ENCODE peak calls at places on chromosome 18, in seven cellular contexts. C is stomach, Q is adrenal gland, G is uterus, H is cardiac muscle cell, M is pancreas, D is WERI-Rb-1. N is an unnamed sample.
A peak's percentile ranks its signal among the peaks of the same experiment; 100 is the strongest.

GRCh38 chr18:56257215-56257614 is 381.2 kb downstream of the TXNL1 start:
- DNase-seq in G (no peak), Q (no peak), H (peak; percentile 72), M (no peak), C (no peak), D (no peak), N (no peak)

GRCh38 chr18:37684590-37684989 is 119.0 kb upstream of the CELF4 start:
- DNase-seq in D (no peak), G (no peak), M (no peak), H (no peak), Q (no peak), C (no peak), N (no peak)

GRCh38 chr18:62881509-62882016 is 166.2 kb downstream of the PHLPP1 start:
- DNase-seq in D (no peak), G (no peak), Q (peak; percentile 33), H (peak; percentile 93), C (no peak), M (no peak), N (no peak)

GRCh38 chr18:48441405-48441881 is 32.3 kb upstream of the ZBTB7C start:
- DNase-seq in Q (no peak), D (peak; percentile 36), G (peak; percentile 62), M (no peak), H (peak; percentile 44), C (no peak), N (peak; percentile 49)

GRCh38 chr18:78984941-78985784 is 5.5 kb downstream of the SALL3 start:
- DNase-seq in C (no peak), M (no peak), D (peak; percentile 90), Q (peak; percentile 48), G (no peak), H (peak; percentile 51), N (no peak)

GRCh38 chr18:25042641-25043051 is 309.3 kb downstream of the ZNF521 start:
- DNase-seq in Q (peak; percentile 34), C (no peak), M (no peak), D (no peak), H (peak; percentile 5), G (no peak), N (no peak)

GRCh38 chr18:35862115-35862640 is 110.3 kb upstream of the RMP24 start:
- DNase-seq in G (no peak), H (peak; percentile 3), C (no peak), M (no peak), D (no peak), Q (no peak), N (no peak)

GRCh38 chr18:43665239-43665788 is 388.0 kb upstream of the SYT4 start:
- DNase-seq in C (no peak), D (no peak), H (peak; percentile 80), M (no peak), G (no peak), Q (no peak), N (no peak)

GRCh38 chr18:25941556-25941955 is 148.9 kb downstream of the SS18 start:
- DNase-seq in Q (no peak), G (no peak), D (no peak), H (no peak), C (no peak), M (no peak), N (no peak)

GRCh38 chr18:62717850-62718229 is 2.5 kb downstream of the PHLPP1 start:
- DNase-seq in D (no peak), Q (no peak), M (no peak), H (peak; percentile 38), G (no peak), C (no peak), N (no peak)

GRCh38 chr18:564708-565561 is 15.2 kb upstream of the CETN1 start:
- DNase-seq in D (no peak), C (no peak), M (no peak), H (peak; percentile 55), Q (peak; percentile 3), G (no peak), N (no peak)

GRCh38 chr18:48797841-48798255 is 152.9 kb downstream of the SMAD7 start:
- DNase-seq in D (peak; percentile 49), H (no peak), G (peak; percentile 12), C (no peak), M (no peak), Q (no peak), N (peak; percentile 89)

GRCh38 chr18:8389391-8390340 is 219.6 kb upstream of the RAB12 start:
- DNase-seq in M (peak; percentile 73), G (peak; percentile 56), H (peak; percentile 84), D (peak; percentile 90), Q (peak; percentile 76), C (peak; percentile 78), N (no peak)

GRCh38 chr18:73316513-73316912 is 448.7 kb upstream of the NETO1 start:
- DNase-seq in Q (no peak), D (no peak), H (no peak), M (no peak), G (no peak), C (no peak), N (no peak)

GRCh38 chr18:53380063-53380639 is 844.3 kb downstream of the MBD2 start:
- DNase-seq in Q (no peak), H (peak; percentile 54), C (no peak), G (no peak), D (no peak), M (no peak), N (no peak)

GRCh38 chr18:25329783-25330182 is 22.2 kb downstream of the ZNF521 start:
- DNase-seq in G (no peak), D (no peak), Q (no peak), M (no peak), C (no peak), H (no peak), N (no peak)

GRCh38 chr18:70190529-70190928 is 15.0 kb downstream of the RTTN start:
- DNase-seq in C (no peak), Q (no peak), M (no peak), H (peak; percentile 21), D (no peak), G (no peak), N (no peak)

DNA sequence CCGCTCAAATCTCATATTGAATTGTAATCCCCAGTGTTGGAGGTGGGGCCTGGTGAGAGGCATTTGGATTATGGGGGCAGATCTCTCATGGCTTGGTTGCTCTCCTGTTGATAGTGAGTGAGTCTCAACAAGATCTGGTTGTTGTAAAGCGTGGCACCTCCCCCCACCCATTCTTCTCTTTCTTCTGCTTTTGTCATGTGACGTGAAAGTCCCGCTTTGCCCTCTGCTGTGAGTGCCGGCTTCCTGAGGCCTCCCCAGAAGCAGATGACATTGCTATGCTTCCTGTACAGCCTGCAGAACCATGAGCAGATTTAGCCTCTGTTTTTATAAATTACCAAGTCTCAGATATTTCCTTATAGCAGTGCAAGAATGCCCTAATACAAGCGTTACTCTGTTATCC is 673.8 kb downstream of the ADCYAP1 start:
- DNase-seq in G (no peak), H (no peak), Q (peak; percentile 30), D (no peak), C (no peak), M (no peak), N (no peak)
- H3K27ac ChIP-seq in G (no peak overlapping the region), H (no peak overlapping the region), Q (no peak overlapping the region), D (no peak overlapping the region), C (no peak overlapping the region), M (no peak overlapping the region), N (no peak overlapping the region)

DNA sequence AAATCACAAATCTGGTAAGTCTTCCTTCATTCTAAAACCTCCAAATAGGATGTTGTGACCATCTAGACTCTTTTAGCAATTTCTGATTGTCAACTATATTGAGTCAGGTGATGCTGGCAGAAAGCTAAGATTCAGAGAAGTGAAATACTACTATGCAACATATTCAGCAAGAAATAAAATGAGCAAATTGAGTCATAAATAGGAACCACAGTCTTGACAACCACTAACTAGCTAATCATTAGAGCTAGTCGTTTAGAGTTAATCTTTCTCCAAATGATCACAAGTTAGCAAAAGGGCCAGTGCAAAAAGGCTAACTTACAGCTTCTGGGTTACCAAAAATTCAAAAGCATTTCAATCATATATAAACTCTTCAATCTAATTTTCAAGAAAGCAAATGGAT is 54.5 kb downstream of the ROCK1 start:
- DNase-seq in M (no peak), D (no peak), Q (no peak), C (no peak), G (no peak), H (no peak), N (no peak)
- H3K27ac ChIP-seq in M (no peak overlapping the region), D (no peak overlapping the region), Q (no peak overlapping the region), C (no peak overlapping the region), G (no peak overlapping the region), H (no peak overlapping the region), N (no peak overlapping the region)

GRCh38 chr18:50313873-50314460 is 26.5 kb upstream of the CXXC1 start:
- DNase-seq in G (no peak), C (no peak), H (no peak), D (no peak), M (no peak), Q (no peak), N (no peak)

GRCh38 chr18:50311573-50312106 is 24.1 kb upstream of the CXXC1 start:
- DNase-seq in Q (no peak), M (no peak), C (no peak), H (no peak), D (no peak), G (no peak), N (no peak)

GRCh38 chr18:50312296-50313030 is 25.0 kb upstream of the CXXC1 start:
- DNase-seq in M (no peak), D (no peak), C (no peak), H (no peak), Q (no peak), G (no peak), N (no peak)

GRCh38 chr18:50313031-50313607 is 25.6 kb upstream of the CXXC1 start:
- DNase-seq in H (no peak), M (no peak), D (no peak), Q (no peak), G (no peak), C (no peak), N (no peak)

DNA sequence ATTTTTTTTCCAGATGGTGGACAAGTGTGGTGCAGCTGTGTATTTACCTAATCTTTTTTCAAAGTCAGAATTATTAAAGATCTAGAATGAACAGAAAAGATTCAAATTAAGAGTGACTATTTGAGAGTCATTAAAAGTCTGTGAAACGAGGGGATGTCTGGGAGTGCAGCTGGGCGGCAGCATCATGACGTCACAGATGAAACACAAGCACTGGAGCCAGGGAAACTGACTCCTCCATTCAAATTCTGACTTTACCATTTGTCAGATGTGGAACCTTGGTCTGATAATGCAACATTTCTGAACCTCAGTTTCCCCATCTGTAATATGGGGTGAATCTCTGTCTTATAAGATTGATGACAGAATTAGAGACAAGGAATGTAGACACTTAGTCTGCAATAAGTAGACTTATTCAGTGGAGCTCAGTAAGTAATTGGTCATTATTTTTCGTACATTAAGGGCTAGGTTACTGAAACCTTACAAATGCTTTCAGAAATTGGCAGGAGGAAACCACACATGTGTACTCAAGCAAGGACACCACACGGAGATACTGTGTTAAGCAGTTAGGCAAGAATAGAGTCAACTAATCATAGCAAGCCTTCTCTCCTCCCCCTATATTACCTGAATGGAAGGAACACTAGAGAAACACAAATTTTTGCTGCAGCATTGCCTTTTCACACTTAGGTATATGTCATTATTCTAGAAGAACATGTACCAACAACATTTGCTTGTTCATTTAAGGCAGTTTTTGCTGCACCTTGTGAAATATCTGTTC is 27.8 kb upstream of the CXXC1 start:
- DNase-seq in Q (no peak), D (no peak), C (no peak), G (no peak), M (no peak), H (no peak), N (no peak)
- H3K27ac ChIP-seq in Q (no peak overlapping the region), D (no peak overlapping the region), C (no peak overlapping the region), G (no peak overlapping the region), M (no peak overlapping the region), H (no peak overlapping the region), N (no peak overlapping the region)

DNA sequence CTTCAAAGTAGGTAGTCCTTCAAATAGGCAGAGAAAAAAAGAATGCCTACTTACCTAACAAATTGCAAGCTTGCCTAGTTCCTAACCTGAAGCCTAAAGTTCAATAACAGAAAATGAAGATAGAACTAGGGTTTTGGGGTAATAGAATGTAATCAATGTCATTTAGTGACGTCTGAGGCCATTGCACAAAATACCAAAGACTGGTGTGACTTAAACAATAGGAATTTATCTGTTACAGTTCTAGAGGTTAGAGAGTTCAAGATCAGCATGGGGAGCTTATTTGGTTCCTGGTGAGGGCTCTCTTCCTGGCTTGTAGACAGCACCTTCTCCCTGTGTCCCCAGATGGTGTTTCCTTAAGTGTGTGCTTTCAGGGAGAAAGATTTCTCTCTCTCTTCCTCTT is 4.7 kb upstream of the NPC1 start:
- DNase-seq in M (no peak), G (no peak), H (peak; percentile 29), D (no peak), Q (no peak), C (no peak), N (no peak)
- H3K27ac ChIP-seq in M (no peak overlapping the region), G (no peak overlapping the region), H (no peak overlapping the region), D (no peak overlapping the region), Q (no peak overlapping the region), C (no peak overlapping the region), N (no peak overlapping the region)

N was measured in heart left ventricle.